ENCODE peak calls at places on chromosomes 5 and 9, in four cellular contexts. O is AG08395, Z is sciatic nerve, R is fibroblast of villous mesenchyme. P is an unnamed sample.

GRCh38 chr5:102796481-102796880 is 41.4 kb downstream of the PAM start:
- DNase-seq in O (no peak), Z (no peak), R (no peak), P (no peak)

GRCh38 chr5:154034944-154035343 is 3.8 kb downstream of the FAM114A2 start:
- DNase-seq in O (no peak), Z (no peak), R (no peak), P (no peak)

GRCh38 chr9:109349431-109349846 is 28.6 kb upstream of the EPB41L4B start:
- DNase-seq in O (peak), Z (no peak), R (peak), P (no peak)

GRCh38 chr9:97502222-97502983 is 937 bp downstream of the TMOD1 start:
- DNase-seq in O (no peak), Z (no peak), R (no peak), P (peak)

GRCh38 chr9:129036241-129036922 is at the start of gene MIGA2:
- DNase-seq in O (peak), Z (peak), R (peak), P (peak)

GRCh38 chr9:19689324-19690087 is 99.3 kb downstream of the SLC24A2 start:
- DNase-seq in O (no peak), Z (no peak), R (no peak), P (no peak)

GRCh38 chr5:15719784-15720183 is 219.8 kb downstream of the FBXL7 start:
- DNase-seq in O (no peak), Z (no peak), R (no peak), P (no peak)

GRCh38 chr9:108634164-108634563 is 221.6 kb downstream of the ACTL7B start:
- DNase-seq in O (peak), Z (no peak), R (peak), P (no peak)

GRCh38 chr9:129401623-129402340 is 219.1 kb downstream of the C9orf50 start:
- DNase-seq in O (no peak), Z (no peak), R (peak), P (no peak)

GRCh38 chr9:81855538-81855937 is 72.7 kb upstream of the SPATA31D4 start:
- DNase-seq in O (peak), Z (no peak), R (peak), P (no peak)

GRCh38 chr5:119074419-119074818 is 3.5 kb downstream of the DMXL1 start:
- DNase-seq in O (no peak), Z (no peak), R (no peak), P (no peak)

GRCh38 chr5:2904956-2905355 is 153.5 kb upstream of the IRX2 start:
- DNase-seq in O (no peak), Z (peak), R (no peak), P (peak)

GRCh38 chr5:151251001-151251551 is 1.9 kb upstream of the GM2A start:
- DNase-seq in O (no peak), Z (no peak), R (no peak), P (no peak)

GRCh38 chr5:102863058-102863457 is 108.0 kb downstream of the PAM start:
- DNase-seq in O (no peak), Z (no peak), R (no peak), P (no peak)

GRCh38 chr9:15211994-15212501 is 95.0 kb downstream of the TTC39B start:
- DNase-seq in O (no peak), Z (no peak), R (no peak), P (no peak)

GRCh38 chr9:133116346-133117231 is 4.5 kb downstream of the RALGDS start:
- DNase-seq in O (no peak), Z (no peak), R (no peak), P (no peak)

GRCh38 chr5:117318528-117318927 is 743.9 kb upstream of the SEMA6A start:
- DNase-seq in O (no peak), Z (no peak), R (no peak), P (no peak)

GRCh38 chr9:136020671-136021070 is 59.5 kb upstream of the UBAC1 start:
- DNase-seq in O (no peak), Z (no peak), R (no peak), P (no peak)

GRCh38 chr9:115952667-115953316 is 200.8 kb upstream of the PAPPA start:
- DNase-seq in O (peak), Z (no peak), R (peak), P (no peak)

GRCh38 chr5:150164211-150164610 is 2.4 kb upstream of the CDX1 start:
- DNase-seq in O (no peak), Z (no peak), R (no peak), P (no peak)

GRCh38 chr5:94376672-94377345 is 241.6 kb downstream of the KIAA0825 start:
- DNase-seq in O (no peak), Z (no peak), R (no peak), P (no peak)

GRCh38 chr9:112705773-112706427 is 12.0 kb downstream of the INIP start:
- DNase-seq in O (peak), Z (no peak), R (peak), P (no peak)

GRCh38 chr5:132385321-132386105 is 16.0 kb downstream of the SLC22A5 start:
- DNase-seq in O (peak), Z (no peak), R (peak), P (peak)

GRCh38 chr9:20512106-20512505 is 110.2 kb downstream of the MLLT3 start:
- DNase-seq in O (peak), Z (no peak), R (peak), P (no peak)

GRCh38 chr5:141701341-141702119 is 19.5 kb upstream of the ARAP3 start:
- DNase-seq in O (no peak), Z (no peak), R (no peak), P (no peak)

GRCh38 chr9:8284835-8285234 is 485.3 kb upstream of the DMAC1 start:
- DNase-seq in O (no peak), Z (no peak), R (no peak), P (no peak)

GRCh38 chr5:26740182-26740581 is 298.2 kb downstream of the CDH9 start:
- DNase-seq in O (no peak), Z (no peak), R (no peak), P (no peak)

GRCh38 chr5:71974622-71975021 is 132.7 kb upstream of the MAP1B start:
- DNase-seq in O (no peak), Z (no peak), R (no peak), P (no peak)

GRCh38 chr5:150658699-150659265 is 2.3 kb upstream of the MYOZ3 start:
- DNase-seq in O (no peak), Z (no peak), R (no peak), P (no peak)

GRCh38 chr5:175252234-175252805 is 191.7 kb downstream of the DRD1 start:
- DNase-seq in O (peak), Z (no peak), R (no peak), P (no peak)

GRCh38 chr9:86020731-86021130 is 78.6 kb downstream of the GOLM1 start:
- DNase-seq in O (no peak), Z (no peak), R (no peak), P (no peak)

GRCh38 chr5:158958048-158958994 is 141.4 kb downstream of the EBF1 start:
- DNase-seq in O (peak), Z (no peak), R (peak), P (no peak)

GRCh38 chr9:125652771-125653170 is 54.2 kb downstream of the MAPKAP1 start:
- DNase-seq in O (no peak), Z (no peak), R (no peak), P (no peak)

GRCh38 chr5:66796306-66797292 is 200.4 kb downstream of the MAST4 start:
- DNase-seq in O (peak), Z (no peak), R (no peak), P (no peak)

GRCh38 chr5:105197531-105197930 is 1634.9 kb upstream of the NUDT12 start:
- DNase-seq in O (no peak), Z (no peak), R (no peak), P (no peak)

P was measured in lung.